ENCODE peak calls at places on chromosome 17, in four cellular contexts. L, M, Q and U are unnamed samples.

GRCh38 chr17:79617740-79618382 is 7.0 kb upstream of the RBFOX3 start:
- DNase-seq in M (no peak), L (no peak), Q (no peak), U (no peak)

GRCh38 chr17:29107084-29107483 is 64.1 kb downstream of the PIPOX start:
- DNase-seq in L (no peak), M (no peak), Q (no peak), U (no peak)

GRCh38 chr17:69050999-69051775 is 9.5 kb downstream of the ABCA9 start:
- DNase-seq in M (peak; percentile 56), Q (no peak), L (no peak), U (no peak)

GRCh38 chr17:78839173-78839761 is 1.3 kb downstream of the USP36 start:
- DNase-seq in L (no peak), Q (no peak), M (no peak), U (no peak)

GRCh38 chr17:15398736-15399331 is 57.4 kb upstream of the TEKT3 start:
- DNase-seq in L (no peak), Q (no peak), M (peak; percentile 35), U (no peak)

GRCh38 chr17:72383053-72383847 is 262.4 kb downstream of the SOX9 start:
- DNase-seq in M (no peak), L (peak; percentile 57), Q (no peak), U (no peak)

GRCh38 chr17:47966079-47966519 is 4.8 kb upstream of the CDK5RAP3 start:
- DNase-seq in M (peak; percentile 65), L (no peak), Q (no peak), U (no peak)

GRCh38 chr17:78825696-78826095 is 14.9 kb downstream of the USP36 start:
- DNase-seq in M (no peak), L (no peak), Q (no peak), U (no peak)

GRCh38 chr17:46772013-46772878 is 46.2 kb downstream of the WNT3 start:
- DNase-seq in L (peak; percentile 81), Q (no peak), M (peak; percentile 57), U (no peak)

GRCh38 chr17:50593321-50593720 is 32.8 kb downstream of the CACNA1G start:
- DNase-seq in Q (no peak), M (peak; percentile 21), L (peak; percentile 64), U (no peak)

GRCh38 chr17:50127661-50128361 is 2.1 kb downstream of the SAMD14 start:
- DNase-seq in M (no peak), Q (no peak), L (no peak), U (no peak)

GRCh38 chr17:78779848-78780247 is 2.2 kb downstream of the CYTH1 start:
- DNase-seq in M (no peak), Q (no peak), L (no peak), U (no peak)

GRCh38 chr17:62933986-62934385 is 32.0 kb upstream of the TANC2 start:
- DNase-seq in L (no peak), M (no peak), Q (no peak), U (no peak)

GRCh38 chr17:4862720-4863119 is 29.6 kb downstream of the MINK1 start:
- DNase-seq in M (no peak), Q (no peak), L (no peak), U (no peak)

GRCh38 chr17:9329251-9329921 is 246.2 kb downstream of the STX8 start:
- DNase-seq in Q (no peak), L (no peak), M (no peak), U (no peak)

GRCh38 chr17:2398655-2399571 is 1.9 kb downstream of the MNT start:
- DNase-seq in L (peak; percentile 58), Q (peak; percentile 71), M (peak; percentile 86), U (no peak)

GRCh38 chr17:2180768-2181167 is 122.8 kb downstream of the SMG6 start:
- DNase-seq in M (no peak), Q (no peak), L (no peak), U (no peak)

GRCh38 chr17:72561680-72562079 is 440.9 kb downstream of the SOX9 start:
- DNase-seq in L (no peak), M (no peak), Q (no peak), U (no peak)

GRCh38 chr17:1773755-1774181 is 11.9 kb downstream of the SERPINF1 start:
- DNase-seq in M (no peak), Q (peak; percentile 59), L (no peak), U (no peak)

GRCh38 chr17:58615768-58616659 is 75.8 kb downstream of the TEX14 start:
- DNase-seq in L (no peak), Q (no peak), M (no peak), U (peak; percentile 71)

GRCh38 chr17:79174193-79174765 is 99.7 kb downstream of the ENGASE start:
- DNase-seq in M (no peak), Q (no peak), L (no peak), U (no peak)

GRCh38 chr17:76700627-76701470 is 9.9 kb downstream of the MXRA7 start:
- DNase-seq in M (peak; percentile 86), Q (no peak), L (peak; percentile 41), U (no peak)

GRCh38 chr17:50947844-50948514 is 81.8 kb upstream of the TOB1 start:
- DNase-seq in M (no peak), Q (no peak), L (no peak), U (no peak)

GRCh38 chr17:32265192-32265895 is at the start of gene RHBDL3:
- DNase-seq in L (peak; percentile 36), Q (peak; percentile 59), M (no peak), U (no peak)

GRCh38 chr17:7438656-7439460 is 454 bp upstream of the FGF11 start:
- DNase-seq in Q (no peak), M (no peak), L (no peak), U (no peak)

GRCh38 chr17:7439462-7440112 is at the start of gene FGF11:
- DNase-seq in M (no peak), Q (no peak), L (no peak), U (no peak)

GRCh38 chr17:7441202-7441705 is 1.9 kb downstream of the FGF11 start:
- DNase-seq in L (no peak), M (no peak), Q (no peak), U (no peak)

GRCh38 chr17:7440823-7441174 is 1.5 kb downstream of the FGF11 start:
- DNase-seq in L (peak; percentile 64), M (no peak), Q (peak; percentile 52), U (no peak)

DNA sequence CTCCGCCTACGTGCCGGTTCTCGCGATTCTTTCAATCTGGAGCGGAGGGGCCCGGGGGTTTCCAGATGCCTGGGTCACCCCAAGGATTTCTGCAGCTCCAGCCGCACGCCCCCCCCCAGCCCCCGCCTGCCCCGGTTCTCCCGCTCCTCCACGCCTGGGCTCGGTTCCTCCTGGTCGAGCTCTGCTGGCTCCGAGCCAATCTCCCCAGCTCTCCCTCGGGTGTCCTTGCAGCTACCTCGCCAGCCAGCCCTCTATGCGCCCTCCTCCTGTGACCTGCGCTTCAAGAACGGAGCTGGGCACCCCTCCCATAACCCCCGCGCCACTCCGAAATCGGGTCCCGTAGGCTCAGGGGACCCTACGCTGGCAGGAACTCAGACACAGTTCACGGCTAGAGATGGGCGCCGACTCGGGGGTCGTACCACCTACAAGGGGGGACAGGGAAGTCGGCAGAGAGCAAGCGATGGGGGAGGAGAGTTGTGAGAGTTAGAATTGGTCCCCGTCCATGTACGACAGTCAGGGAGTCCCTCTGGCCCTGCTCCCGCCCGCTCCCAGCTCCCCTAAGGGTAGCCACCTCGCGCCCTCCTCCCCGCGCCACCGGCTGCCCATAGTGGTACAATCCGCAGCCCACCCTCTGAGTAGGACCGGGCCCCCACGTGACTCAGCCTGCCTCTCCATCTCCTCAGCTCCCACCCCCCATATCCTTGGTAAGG is 956 bp downstream of the FGF11 start:
- DNase-seq in Q (peak; percentile 19), L (peak; percentile 71), M (no peak), U (no peak)
- TF ChIP-seq NR2C2 in Q (no peak), L (no peak), M (no peak), U (no peak)

GRCh38 chr17:16444258-16444886 is 29.0 kb downstream of the TRPV2 start:
- DNase-seq in Q (peak; percentile 39), M (no peak), L (no peak), U (no peak)
- TF ChIP-seq NR2C2 in Q (no peak), M (no peak), L (no peak), U (no peak)

GRCh38 chr17:40909755-40910154 is 24.7 kb upstream of the KRT20 start:
- DNase-seq in L (no peak), M (peak; percentile 63), Q (no peak), U (no peak)

GRCh38 chr17:40910441-40910841 is 25.4 kb upstream of the KRT20 start:
- DNase-seq in L (no peak), M (no peak), Q (no peak), U (no peak)

GRCh38 chr17:40906613-40907012 is 21.6 kb upstream of the KRT20 start:
- DNase-seq in Q (no peak), L (no peak), M (no peak), U (no peak)

GRCh38 chr17:40912506-40913220 is 24.8 kb downstream of the KRT23 start:
- DNase-seq in M (no peak), L (no peak), Q (no peak), U (no peak)

GRCh38 chr17:40909351-40909750 is 24.3 kb upstream of the KRT20 start:
- DNase-seq in Q (peak; percentile 77), M (peak; percentile 92), L (peak; percentile 79), U (no peak)
- TF ChIP-seq NR2C2 in Q (no peak), M (no peak), L (no peak), U (no peak)

GRCh38 chr17:83012161-83012800 is 67.1 kb upstream of the METRNL start:
- DNase-seq in M (no peak), Q (no peak), L (no peak), U (no peak)

GRCh38 chr17:83015511-83015910 is 63.9 kb upstream of the METRNL start:
- DNase-seq in M (no peak), Q (no peak), L (no peak), U (no peak)

GRCh38 chr17:83012873-83013778 is 66.3 kb upstream of the METRNL start:
- DNase-seq in L (no peak), M (no peak), Q (no peak), U (no peak)

GRCh38 chr17:83013779-83014117 is 65.7 kb upstream of the METRNL start:
- DNase-seq in Q (no peak), L (no peak), M (no peak), U (no peak)

GRCh38 chr17:83014297-83014696 is 65.1 kb upstream of the METRNL start:
- DNase-seq in L (no peak), Q (no peak), M (no peak), U (no peak)
- TF ChIP-seq NR2C2 in L (no peak), Q (no peak), M (no peak), U (no peak)

GRCh38 chr17:3556905-3557767 is 476 bp downstream of the TRPV3 start:
- DNase-seq in M (no peak), Q (no peak), L (no peak), U (no peak)
- TF ChIP-seq NR2C2 in M (no peak), Q (no peak), L (no peak), U (no peak)

GRCh38 chr17:75645501-75645888 is 12.3 kb downstream of the SMIM5 start:
- DNase-seq in L (no peak), Q (no peak), M (no peak), U (no peak)
- TF ChIP-seq NR2C2 in L (no peak), Q (no peak), M (no peak), U (no peak)